ENCODE peak calls at places on chromosome 1, in ten cellular contexts. F is stimulated activated effector memory CD8-positive, alpha-beta T cell treated with anti-CD3 and anti-CD28 coated beads, Interleukin-12 subunit alpha, Interleukin-12 subunit beta, amount 100 ng/mL, for 72 hours; E is NCI-H2029; Z is activated CD8-positive, alpha-beta memory T cell treated with anti-CD3 and anti-CD28 coated beads for 48 hours; O is ACHN; R is mesothelial cell of epicardium; Y is left colon; M is ureter; S is gastrocnemius medialis; J is mucosa of descending colon. C is an unnamed sample.

GRCh38 chr1:213034713-213035112 is 16.3 kb upstream of the RPS6KC1 start:
- DNase-seq in F (no peak), E (no peak), Z (no peak), O (no peak), R (no peak), Y (no peak), M (no peak), S (no peak), J (no peak), C (no peak)

GRCh38 chr1:12148958-12149790 is 17.6 kb upstream of the TNFRSF1B start:
- DNase-seq in F (no peak), E (no peak), Z (no peak), O (no peak), R (no peak), Y (no peak), M (no peak), S (no peak), J (no peak), C (no peak)

GRCh38 chr1:228486596-228487335 is 416 bp upstream of the RNF187 start:
- DNase-seq in F (peak), E (peak), Z (peak), O (peak), R (peak), Y (peak), M (peak), S (peak), J (peak), C (peak)

GRCh38 chr1:3306583-3307285 is 147.7 kb upstream of the ARHGEF16 start:
- DNase-seq in F (no peak), E (no peak), Z (no peak), O (no peak), R (no peak), Y (no peak), M (no peak), S (no peak), J (no peak), C (no peak)

GRCh38 chr1:177091036-177091435 is 73.5 kb downstream of the ASTN1 start:
- DNase-seq in F (no peak), E (no peak), Z (no peak), O (no peak), R (no peak), Y (no peak), M (no peak), S (no peak), J (no peak), C (no peak)

GRCh38 chr1:5955479-5955977 is 36.7 kb downstream of the NPHP4 start:
- DNase-seq in F (peak), E (no peak), Z (no peak), O (no peak), R (no peak), Y (no peak), M (no peak), S (no peak), J (no peak), C (no peak)

GRCh38 chr1:106249810-106250209 is 806.7 kb upstream of the PRMT6 start:
- DNase-seq in F (no peak), E (no peak), Z (no peak), O (no peak), R (no peak), Y (no peak), M (no peak), S (no peak), J (no peak), C (no peak)

GRCh38 chr1:159879977-159880376 is 17.5 kb upstream of the VSIG8 start:
- DNase-seq in F (no peak), E (no peak), Z (no peak), O (peak), R (no peak), Y (no peak), M (no peak), S (no peak), J (no peak), C (no peak)

GRCh38 chr1:63321788-63322247 is 549 bp upstream of the FOXD3 start:
- DNase-seq in F (no peak), E (no peak), Z (no peak), O (no peak), R (no peak), Y (no peak), M (no peak), S (no peak), J (no peak), C (no peak)

GRCh38 chr1:211895126-211895759 is 64.7 kb upstream of the LPGAT1 start:
- DNase-seq in F (no peak), E (no peak), Z (no peak), O (no peak), R (no peak), Y (no peak), M (no peak), S (no peak), J (no peak), C (peak)

GRCh38 chr1:54287821-54288220 is 87.9 kb downstream of the MRPL37 start:
- DNase-seq in F (no peak), E (no peak), Z (no peak), O (no peak), R (no peak), Y (no peak), M (no peak), S (peak), J (no peak), C (no peak)

GRCh38 chr1:26482921-26483320 is 10.7 kb downstream of the HMGN2 start:
- DNase-seq in F (no peak), E (no peak), Z (no peak), O (no peak), R (no peak), Y (no peak), M (no peak), S (no peak), J (no peak), C (no peak)

GRCh38 chr1:150511551-150511950 is 3.6 kb downstream of the ECM1 start:
- DNase-seq in F (no peak), E (no peak), Z (no peak), O (no peak), R (no peak), Y (no peak), M (no peak), S (no peak), J (no peak), C (no peak)

GRCh38 chr1:151210830-151211229 is 12.5 kb downstream of the PIP5K1A start:
- DNase-seq in F (no peak), E (no peak), Z (no peak), O (no peak), R (no peak), Y (no peak), M (no peak), S (no peak), J (no peak), C (no peak)

GRCh38 chr1:106998431-106999002 is 58.0 kb upstream of the PRMT6 start:
- DNase-seq in F (no peak), E (no peak), Z (no peak), O (no peak), R (no peak), Y (no peak), M (peak), S (no peak), J (peak), C (no peak)